ENCODE peak calls at places on chromosomes 13 and 19, in four cellular contexts. One of them, this sample, is unnamed.

GRCh38 chr19:45955905-45956608 is 17.6 kb downstream of the NOVA2 start:
- DNase-seq in neuronal stem cell: no peak
- DNase-seq in mesendoderm: peak; percentile 42
- DNase-seq in IMR-90: peak; percentile 7
- DNase-seq in this sample: no peak

GRCh38 chr19:2575734-2576481 is 100.0 kb downstream of the GADD45B start:
- DNase-seq in neuronal stem cell: no peak
- DNase-seq in mesendoderm: no peak
- DNase-seq in IMR-90: peak; percentile 69
- DNase-seq in this sample: peak; percentile 85

GRCh38 chr13:40031031-40031430 is 375.6 kb downstream of the COG6 start:
- DNase-seq in neuronal stem cell: no peak
- DNase-seq in mesendoderm: peak; percentile 5
- DNase-seq in IMR-90: peak; percentile 16
- DNase-seq in this sample: peak; percentile 64

GRCh38 chr13:110528371-110528770 is 33.2 kb downstream of the RAB20 start:
- DNase-seq in neuronal stem cell: no peak
- DNase-seq in mesendoderm: no peak
- DNase-seq in IMR-90: peak; percentile 64
- DNase-seq in this sample: peak; percentile 80

GRCh38 chr19:33676999-33677665 is 55.4 kb downstream of the CHST8 start:
- DNase-seq in neuronal stem cell: no peak
- DNase-seq in mesendoderm: no peak
- DNase-seq in IMR-90: no peak
- DNase-seq in this sample: no peak

GRCh38 chr13:111187879-111188643 is 73.0 kb downstream of the ARHGEF7 start:
- DNase-seq in neuronal stem cell: no peak
- DNase-seq in mesendoderm: peak; percentile 48
- DNase-seq in IMR-90: peak; percentile 67
- DNase-seq in this sample: peak; percentile 30

GRCh38 chr19:29872224-29872731 is 60.5 kb downstream of the CCNE1 start:
- DNase-seq in neuronal stem cell: peak; percentile 31
- DNase-seq in mesendoderm: peak; percentile 61
- DNase-seq in IMR-90: no peak
- DNase-seq in this sample: peak; percentile 35

GRCh38 chr13:25177012-25177411 is 4.9 kb upstream of the AMER2 start:
- DNase-seq in neuronal stem cell: no peak
- DNase-seq in mesendoderm: no peak
- DNase-seq in IMR-90: no peak
- DNase-seq in this sample: no peak

GRCh38 chr19:18610556-18611326 is 1.9 kb upstream of the TMEM59L start:
- DNase-seq in neuronal stem cell: no peak
- DNase-seq in mesendoderm: no peak
- DNase-seq in IMR-90: no peak
- DNase-seq in this sample: no peak

GRCh38 chr19:44548736-44549135 is 19.3 kb upstream of the CEACAM20 start:
- DNase-seq in neuronal stem cell: no peak
- DNase-seq in mesendoderm: no peak
- DNase-seq in IMR-90: peak; percentile 51
- DNase-seq in this sample: peak; percentile 3

GRCh38 chr19:8567522-8568172 is 9.6 kb downstream of the MYO1F start:
- DNase-seq in neuronal stem cell: no peak
- DNase-seq in mesendoderm: no peak
- DNase-seq in IMR-90: no peak
- DNase-seq in this sample: no peak

GRCh38 chr19:51703655-51704515 is 10.8 kb downstream of the SPACA6 start:
- DNase-seq in neuronal stem cell: peak; percentile 92
- DNase-seq in mesendoderm: peak; percentile 98
- DNase-seq in IMR-90: peak; percentile 89
- DNase-seq in this sample: peak; percentile 95

GRCh38 chr13:35621989-35622388 is 145.5 kb upstream of the MAB21L1 start:
- DNase-seq in neuronal stem cell: no peak
- DNase-seq in mesendoderm: peak; percentile 83
- DNase-seq in IMR-90: peak; percentile 2
- DNase-seq in this sample: peak; percentile 1

GRCh38 chr19:27966390-27966816 is 1246.5 kb downstream of the UQCRFS1 start:
- DNase-seq in neuronal stem cell: no peak
- DNase-seq in mesendoderm: peak; percentile 25
- DNase-seq in IMR-90: no peak
- DNase-seq in this sample: no peak

GRCh38 chr13:45527699-45528462 is 63.1 kb downstream of the COG3 start:
- DNase-seq in neuronal stem cell: no peak
- DNase-seq in mesendoderm: peak; percentile 92
- DNase-seq in IMR-90: peak; percentile 74
- DNase-seq in this sample: peak; percentile 64

GRCh38 chr19:7251502-7251901 is 42.7 kb downstream of the INSR start:
- DNase-seq in neuronal stem cell: no peak
- DNase-seq in mesendoderm: no peak
- DNase-seq in IMR-90: no peak
- DNase-seq in this sample: no peak

GRCh38 chr19:49098795-49099194 is 13.5 kb downstream of the SNRNP70 start:
- DNase-seq in neuronal stem cell: no peak
- DNase-seq in mesendoderm: no peak
- DNase-seq in IMR-90: no peak
- DNase-seq in this sample: peak; percentile 50

GRCh38 chr13:45592758-45593157 is 22.8 kb downstream of the ERICH6B start:
- DNase-seq in neuronal stem cell: no peak
- DNase-seq in mesendoderm: no peak
- DNase-seq in IMR-90: no peak
- DNase-seq in this sample: no peak

GRCh38 chr13:26513931-26514330 is 43.6 kb upstream of the WASF3 start:
- DNase-seq in neuronal stem cell: no peak
- DNase-seq in mesendoderm: no peak
- DNase-seq in IMR-90: no peak
- DNase-seq in this sample: no peak

GRCh38 chr13:111031531-111031961 is 83.6 kb upstream of the ARHGEF7 start:
- DNase-seq in neuronal stem cell: no peak
- DNase-seq in mesendoderm: no peak
- DNase-seq in IMR-90: peak; percentile 58
- DNase-seq in this sample: peak; percentile 77

GRCh38 chr13:23889598-23890224 is 511 bp upstream of the MIPEP start:
- DNase-seq in neuronal stem cell: peak; percentile 33
- DNase-seq in mesendoderm: peak; percentile 19
- DNase-seq in IMR-90: no peak
- DNase-seq in this sample: no peak

GRCh38 chr13:110405597-110406450 is 98.7 kb downstream of the COL4A2 start:
- DNase-seq in neuronal stem cell: no peak
- DNase-seq in mesendoderm: no peak
- DNase-seq in IMR-90: peak; percentile 89
- DNase-seq in this sample: peak; percentile 97

GRCh38 chr19:47447470-47448359 is 24.0 kb downstream of the SLC8A2 start:
- DNase-seq in neuronal stem cell: peak; percentile 82
- DNase-seq in mesendoderm: peak; percentile 92
- DNase-seq in IMR-90: peak; percentile 22
- DNase-seq in this sample: peak; percentile 64

GRCh38 chr13:44368062-44368591 is 5.5 kb upstream of the SERP2 start:
- DNase-seq in neuronal stem cell: no peak
- DNase-seq in mesendoderm: no peak
- DNase-seq in IMR-90: peak; percentile 71
- DNase-seq in this sample: peak; percentile 52

GRCh38 chr19:39865186-39865585 is 19.0 kb upstream of the FBL start:
- DNase-seq in neuronal stem cell: no peak
- DNase-seq in mesendoderm: no peak
- DNase-seq in IMR-90: no peak
- DNase-seq in this sample: no peak

GRCh38 chr13:25846227-25846984 is 205.4 kb downstream of the SHISA2 start:
- DNase-seq in neuronal stem cell: no peak
- DNase-seq in mesendoderm: no peak
- DNase-seq in IMR-90: no peak
- DNase-seq in this sample: no peak

GRCh38 chr19:19587776-19588175 is 30.7 kb downstream of the PBX4 start:
- DNase-seq in neuronal stem cell: no peak
- DNase-seq in mesendoderm: no peak
- DNase-seq in IMR-90: no peak
- DNase-seq in this sample: no peak

GRCh38 chr13:87778128-87778527 is 107.0 kb downstream of the SLITRK5 start:
- DNase-seq in neuronal stem cell: no peak
- DNase-seq in mesendoderm: no peak
- DNase-seq in IMR-90: no peak
- DNase-seq in this sample: no peak

GRCh38 chr13:110553417-110553816 is 8.1 kb downstream of the RAB20 start:
- DNase-seq in neuronal stem cell: no peak
- DNase-seq in mesendoderm: no peak
- DNase-seq in IMR-90: no peak
- DNase-seq in this sample: no peak

GRCh38 chr13:106599875-106600797 is 32.2 kb upstream of the ARGLU1 start:
- DNase-seq in neuronal stem cell: no peak
- DNase-seq in mesendoderm: no peak
- DNase-seq in IMR-90: peak; percentile 80
- DNase-seq in this sample: peak; percentile 65

GRCh38 chr19:35885909-35886308 is 14.4 kb downstream of the NFKBID start:
- DNase-seq in neuronal stem cell: no peak
- DNase-seq in mesendoderm: no peak
- DNase-seq in IMR-90: no peak
- DNase-seq in this sample: no peak

GRCh38 chr13:40206241-40207109 is 460.0 kb downstream of the FOXO1 start:
- DNase-seq in neuronal stem cell: no peak
- DNase-seq in mesendoderm: no peak
- DNase-seq in IMR-90: peak; percentile 7
- DNase-seq in this sample: no peak

GRCh38 chr13:31436478-31436877 is 236.7 kb downstream of the B3GLCT start:
- DNase-seq in neuronal stem cell: no peak
- DNase-seq in mesendoderm: no peak
- DNase-seq in IMR-90: no peak
- DNase-seq in this sample: peak; percentile 12

GRCh38 chr13:31433756-31434155 is 234.0 kb downstream of the B3GLCT start:
- DNase-seq in neuronal stem cell: no peak
- DNase-seq in mesendoderm: no peak
- DNase-seq in IMR-90: no peak
- DNase-seq in this sample: no peak

GRCh38 chr13:31431722-31432137 is 232.0 kb downstream of the B3GLCT start:
- DNase-seq in neuronal stem cell: peak; percentile 49
- DNase-seq in mesendoderm: peak; percentile 53
- DNase-seq in IMR-90: peak; percentile 28
- DNase-seq in this sample: peak; percentile 34

GRCh38 chr13:31433201-31433600 is 233.4 kb downstream of the B3GLCT start:
- DNase-seq in neuronal stem cell: no peak
- DNase-seq in mesendoderm: no peak
- DNase-seq in IMR-90: no peak
- DNase-seq in this sample: no peak

DNA sequence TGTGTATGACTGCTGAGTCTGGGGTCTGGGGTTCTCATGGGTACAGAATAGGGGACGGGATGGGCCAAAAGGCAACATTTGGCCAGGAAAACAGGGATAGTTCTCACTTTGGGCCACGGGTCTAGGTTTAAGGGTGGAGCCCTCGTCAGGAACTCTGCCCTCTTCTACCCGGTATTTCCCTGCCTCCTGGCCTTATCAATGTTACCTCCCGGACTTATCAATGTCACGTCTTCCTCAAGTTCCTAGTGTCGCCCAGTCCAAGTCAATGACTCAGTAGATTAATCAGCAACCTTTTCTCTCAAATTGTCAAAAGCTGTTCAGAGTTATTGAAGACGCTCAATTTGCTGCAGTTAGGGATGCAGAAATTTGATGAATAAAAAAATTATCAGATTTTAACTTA is 234.8 kb downstream of the B3GLCT start:
- DNase-seq in neuronal stem cell: no peak
- DNase-seq in mesendoderm: no peak
- DNase-seq in IMR-90: no peak
- DNase-seq in this sample: no peak
- H3K23ac ChIP-seq in neuronal stem cell: no peak overlapping the region
- H3K23ac ChIP-seq in mesendoderm: no peak overlapping the region
- H3K23ac ChIP-seq in IMR-90: no peak overlapping the region
- H3K23ac ChIP-seq in this sample: peak overlapping the region; percentile 40

DNA sequence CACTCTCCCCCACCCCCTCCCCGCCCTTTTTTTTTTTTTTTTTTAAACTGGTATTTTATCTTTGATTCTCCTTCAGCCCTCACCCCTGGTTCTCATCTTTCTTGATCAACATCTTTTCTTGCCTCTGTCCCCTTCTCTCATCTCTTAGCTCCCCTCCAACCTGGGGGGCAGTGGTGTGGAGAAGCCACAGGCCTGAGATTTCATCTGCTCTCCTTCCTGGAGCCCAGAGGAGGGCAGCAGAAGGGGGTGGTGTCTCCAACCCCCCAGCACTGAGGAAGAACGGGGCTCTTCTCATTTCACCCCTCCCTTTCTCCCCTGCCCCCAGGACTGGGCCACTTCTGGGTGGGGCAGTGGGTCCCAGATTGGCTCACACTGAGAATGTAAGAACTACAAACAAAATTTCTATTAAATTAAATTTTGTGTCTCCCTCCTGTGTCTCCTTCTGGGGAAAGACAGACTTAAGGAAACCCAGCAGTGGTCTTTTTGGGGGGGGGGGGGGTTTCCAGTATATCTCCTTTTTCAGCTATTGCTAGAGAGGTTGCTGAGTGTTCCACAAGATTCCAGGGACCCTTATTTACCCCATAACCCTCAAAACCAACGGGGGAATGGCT is 1.5 kb upstream of the RAD23A start:
- DNase-seq in neuronal stem cell: no peak
- DNase-seq in mesendoderm: no peak
- DNase-seq in IMR-90: no peak
- DNase-seq in this sample: no peak
- H3K4me1 ChIP-seq in neuronal stem cell: peaks cover 11% of the 10 kb centered on the region
- H3K4me1 ChIP-seq in mesendoderm: peaks cover 2% of the 10 kb centered on the region
- H3K4me1 ChIP-seq in IMR-90: peaks cover 14% of the 10 kb centered on the region
- H3K4me1 ChIP-seq in this sample: peaks cover 34% of the 10 kb centered on the region

DNA sequence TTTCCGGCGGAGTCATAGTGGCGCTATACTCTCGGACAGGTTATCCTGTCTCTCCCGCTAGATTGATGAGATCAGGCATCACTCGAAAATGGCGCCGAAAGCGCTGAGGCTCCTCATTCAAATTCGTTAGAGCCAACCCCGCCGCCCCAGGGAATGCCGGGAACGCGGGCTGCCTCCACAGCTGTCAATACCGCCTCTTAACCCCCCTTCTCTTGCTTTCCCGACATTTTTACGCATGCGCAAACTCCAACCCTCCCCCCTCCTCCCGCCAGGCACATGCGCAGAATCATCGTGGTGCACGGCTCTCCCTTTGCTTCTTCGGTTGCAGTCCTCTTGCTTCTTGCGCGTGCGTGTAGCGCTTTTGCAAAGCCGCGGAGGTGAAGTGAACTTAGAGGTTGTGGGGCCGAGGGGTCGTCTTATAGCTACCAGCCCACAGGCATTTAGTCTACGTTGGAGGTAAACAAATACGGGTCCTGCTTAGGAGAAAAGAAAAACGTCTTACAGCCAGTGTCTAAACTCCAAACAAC is 66.7 kb downstream of the KCNRG start:
- DNase-seq in neuronal stem cell: peak; percentile 100
- DNase-seq in mesendoderm: peak; percentile 99
- DNase-seq in IMR-90: peak; percentile 98
- DNase-seq in this sample: peak; percentile 99
- H2BK5ac ChIP-seq in neuronal stem cell: peak overlapping the region; percentile 82
- H2BK5ac ChIP-seq in mesendoderm: no peak overlapping the region
- H2BK5ac ChIP-seq in IMR-90: peak overlapping the region; percentile 63
- H2BK5ac ChIP-seq in this sample: no peak overlapping the region

DNA sequence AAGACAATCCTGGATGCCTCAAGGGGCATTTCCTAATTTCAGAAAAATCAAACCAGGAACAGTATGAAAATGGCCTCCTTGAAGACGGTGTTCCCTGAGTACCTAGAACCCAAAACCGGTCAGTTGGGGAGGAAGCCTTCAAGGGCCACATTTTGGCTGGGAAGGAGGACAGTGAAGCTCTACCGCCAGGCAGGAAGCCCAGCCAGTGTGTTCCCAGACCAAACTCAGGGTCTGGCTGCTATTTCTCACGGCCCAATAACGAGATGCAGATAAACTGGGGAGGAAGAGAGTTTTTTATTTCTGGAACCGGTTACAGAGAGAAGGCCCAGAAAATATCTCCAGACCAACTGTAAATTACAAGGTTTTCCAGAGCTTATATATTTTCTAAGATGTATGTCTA is 24.3 kb upstream of the CEACAM21 start:
- DNase-seq in neuronal stem cell: no peak
- DNase-seq in mesendoderm: no peak
- DNase-seq in IMR-90: no peak
- DNase-seq in this sample: no peak
- H3K23ac ChIP-seq in neuronal stem cell: no peak overlapping the region
- H3K23ac ChIP-seq in mesendoderm: no peak overlapping the region
- H3K23ac ChIP-seq in IMR-90: no peak overlapping the region
- H3K23ac ChIP-seq in this sample: no peak overlapping the region